ENCODE peak calls at places on chromosomes 16 and 17, in seven cellular contexts. A is stomach, V is GM12892, Y is erythroblast, K is A549, R is endothelial cell of umbilical vein, J is uterus. O is an unnamed sample.

GRCh38 chr17:77127735-77128361 is 12.9 kb upstream of the SEC14L1 start:
- DNase-seq in A (peak), V (no peak), Y (no peak), K (no peak), R (no peak), J (no peak), O (peak)

GRCh38 chr16:7268182-7268581 is 64.5 kb upstream of the RBFOX1 start:
- DNase-seq in A (no peak), V (no peak), Y (peak), K (peak), R (no peak), J (no peak), O (peak)

GRCh38 chr16:83095926-83096692 is 469.3 kb downstream of the CDH13 start:
- DNase-seq in A (no peak), V (no peak), Y (no peak), K (no peak), R (no peak), J (no peak), O (no peak)

GRCh38 chr16:23182675-23183485 is at the start of gene SCNN1G:
- DNase-seq in A (peak), V (no peak), Y (no peak), K (no peak), R (no peak), J (no peak), O (no peak)

GRCh38 chr16:4381935-4382794 is 10.5 kb downstream of the VASN start:
- DNase-seq in A (no peak), V (no peak), Y (no peak), K (no peak), R (no peak), J (no peak), O (no peak)

GRCh38 chr17:39688945-39689344 is 1.1 kb upstream of the PGAP3 start:
- DNase-seq in A (no peak), V (no peak), Y (no peak), K (no peak), R (no peak), J (no peak), O (no peak)

GRCh38 chr17:43645765-43646481 is 15.8 kb downstream of the MEOX1 start:
- DNase-seq in A (peak), V (no peak), Y (no peak), K (no peak), R (peak), J (peak), O (peak)

GRCh38 chr16:26365555-26365954 is 673.8 kb downstream of the HS3ST4 start:
- DNase-seq in A (no peak), V (no peak), Y (no peak), K (no peak), R (no peak), J (no peak), O (no peak)

GRCh38 chr16:3087836-3088235 is 11.3 kb downstream of the ZSCAN10 start:
- DNase-seq in A (no peak), V (no peak), Y (no peak), K (no peak), R (no peak), J (no peak), O (no peak)

GRCh38 chr16:59848314-59848713 is 1114.2 kb upstream of the GOT2 start:
- DNase-seq in A (no peak), V (no peak), Y (no peak), K (no peak), R (no peak), J (no peak), O (no peak)

GRCh38 chr17:34623856-34624766 is 44.7 kb downstream of the TMEM132E start:
- DNase-seq in A (no peak), V (no peak), Y (no peak), K (no peak), R (no peak), J (no peak), O (no peak)

GRCh38 chr16:85553436-85554113 is 59.5 kb upstream of the GSE1 start:
- DNase-seq in A (peak), V (peak), Y (peak), K (peak), R (peak), J (peak), O (no peak)

GRCh38 chr17:42817866-42818265 is 6.2 kb downstream of the BECN1 start:
- DNase-seq in A (no peak), V (no peak), Y (no peak), K (no peak), R (no peak), J (no peak), O (no peak)

GRCh38 chr16:77788196-77789084 is at the start of gene VAT1L:
- DNase-seq in A (no peak), V (peak), Y (peak), K (peak), R (peak), J (no peak), O (no peak)

GRCh38 chr16:67181346-67181745 is 2.4 kb downstream of the MATCAP1 start:
- DNase-seq in A (no peak), V (no peak), Y (no peak), K (no peak), R (peak), J (peak), O (no peak)

GRCh38 chr17:9115446-9116265 is 94.3 kb downstream of the NTN1 start:
- DNase-seq in A (peak), V (no peak), Y (no peak), K (peak), R (peak), J (peak), O (peak)

GRCh38 chr16:77723108-77723514 is 797 bp downstream of the NUDT7 start:
- DNase-seq in A (no peak), V (no peak), Y (no peak), K (no peak), R (peak), J (peak), O (no peak)

GRCh38 chr16:85027968-85028637 is 508 bp downstream of the KIAA0513 start:
- DNase-seq in A (no peak), V (no peak), Y (peak), K (no peak), R (no peak), J (peak), O (no peak)

GRCh38 chr16:78607465-78607864 is 508.0 kb downstream of the WWOX start:
- DNase-seq in A (no peak), V (no peak), Y (no peak), K (peak), R (no peak), J (peak), O (no peak)

GRCh38 chr17:73697872-73698271 is 53.6 kb upstream of the SDK2 start:
- DNase-seq in A (no peak), V (no peak), Y (no peak), K (no peak), R (no peak), J (no peak), O (no peak)

GRCh38 chr17:36542755-36543154 is 2.0 kb upstream of the GGNBP2 start:
- DNase-seq in A (no peak), V (no peak), Y (no peak), K (no peak), R (no peak), J (no peak), O (no peak)

GRCh38 chr16:57786632-57787518 is 15.4 kb downstream of the KIFC3 start:
- DNase-seq in A (no peak), V (no peak), Y (no peak), K (no peak), R (no peak), J (peak), O (no peak)

GRCh38 chr16:31920373-31920772 is 46.8 kb downstream of the ZNF267 start:
- DNase-seq in A (no peak), V (no peak), Y (no peak), K (no peak), R (no peak), J (no peak), O (no peak)
- TF ChIP-seq POLR2A in A (no peak), V (peak), Y (no peak), K (no peak), R (no peak), J (no peak), O (no peak)

DNA sequence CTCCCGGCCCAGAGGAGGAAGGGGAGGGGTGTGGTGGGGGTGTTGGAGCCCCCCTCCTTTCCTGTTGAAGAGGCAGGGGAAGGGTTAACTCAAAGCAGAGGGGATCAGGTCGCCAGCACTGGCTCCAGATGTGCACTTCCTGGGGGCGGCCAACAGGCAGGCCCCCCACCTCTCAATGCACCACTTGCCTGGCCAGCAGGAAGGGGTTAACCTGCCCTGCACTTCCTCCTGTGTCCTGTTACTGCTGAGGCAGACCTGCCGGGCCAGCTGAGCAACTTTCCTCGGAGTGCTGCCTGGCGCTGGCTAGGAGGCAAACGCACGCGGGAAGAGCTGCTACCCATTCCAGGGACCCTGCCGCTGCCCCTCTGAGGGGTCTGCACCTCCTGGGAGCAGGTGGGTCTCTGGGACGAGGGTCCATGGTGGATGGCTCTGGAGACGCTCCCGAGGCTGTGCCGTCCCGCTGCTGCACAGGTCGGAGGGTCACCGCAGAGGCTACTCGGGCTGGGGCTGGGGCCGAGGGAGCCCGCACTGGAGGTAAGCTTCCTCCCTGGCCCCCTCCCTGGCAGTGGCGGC is at the start of gene EPN3:
- DNase-seq in A (peak), V (no peak), Y (peak), K (no peak), R (no peak), J (no peak), O (no peak)
- TF ChIP-seq POLR2A in A (no peak), V (no peak), Y (no peak), K (no peak), R (no peak), J (no peak), O (no peak)

DNA sequence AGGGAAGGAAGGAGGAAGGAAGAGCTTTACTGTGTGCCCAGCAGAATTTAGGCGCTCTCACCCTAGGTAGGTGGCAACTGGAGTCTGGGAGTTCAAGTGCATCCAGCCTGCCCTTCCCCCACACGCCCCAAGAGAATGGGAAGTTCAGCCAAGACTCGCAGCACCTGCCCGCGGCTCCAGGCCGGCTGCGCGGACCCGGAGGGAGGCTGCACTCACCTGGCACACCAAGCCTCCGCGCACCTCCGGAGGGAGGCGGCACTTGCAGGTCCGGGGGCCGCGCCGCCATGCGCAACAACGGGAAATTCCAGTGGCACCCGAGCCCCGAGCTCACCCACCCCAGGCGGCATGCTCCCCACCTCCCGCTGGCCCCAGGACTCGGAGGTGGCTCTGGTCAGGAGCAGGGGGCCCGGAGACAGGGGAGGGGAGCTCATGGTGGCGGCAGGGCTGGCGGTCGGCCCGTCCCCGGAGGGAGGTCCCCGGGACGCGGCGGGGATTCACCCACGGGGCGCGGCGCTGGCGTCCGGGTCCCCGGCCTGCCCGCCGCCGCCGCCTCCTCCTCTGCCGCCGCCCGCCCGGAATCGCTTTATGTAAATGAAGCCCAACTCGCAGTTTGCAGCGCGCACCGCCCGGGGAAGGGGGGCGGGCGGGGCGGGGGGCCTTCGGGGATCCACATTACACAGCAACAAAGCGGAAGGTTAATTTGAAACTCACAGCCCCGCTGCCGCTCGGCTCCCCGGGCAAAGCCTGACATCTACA is at the start of gene ZFHX3:
- DNase-seq in A (peak), V (no peak), Y (peak), K (peak), R (peak), J (peak), O (peak)
- TF ChIP-seq POLR2A in A (no peak), V (peak), Y (no peak), K (no peak), R (no peak), J (peak), O (peak)

GRCh38 chr17:17693253-17693954 is 12.1 kb downstream of the RAI1 start:
- DNase-seq in A (peak), V (no peak), Y (peak), K (peak), R (peak), J (peak), O (peak)

GRCh38 chr17:17696075-17696474 is 14.8 kb downstream of the RAI1 start:
- DNase-seq in A (no peak), V (no peak), Y (no peak), K (no peak), R (no peak), J (no peak), O (no peak)

GRCh38 chr17:17692353-17693252 is 11.3 kb downstream of the RAI1 start:
- DNase-seq in A (no peak), V (no peak), Y (no peak), K (peak), R (peak), J (no peak), O (no peak)

GRCh38 chr17:17693955-17694228 is 12.6 kb downstream of the RAI1 start:
- DNase-seq in A (no peak), V (no peak), Y (peak), K (no peak), R (no peak), J (no peak), O (no peak)

DNA sequence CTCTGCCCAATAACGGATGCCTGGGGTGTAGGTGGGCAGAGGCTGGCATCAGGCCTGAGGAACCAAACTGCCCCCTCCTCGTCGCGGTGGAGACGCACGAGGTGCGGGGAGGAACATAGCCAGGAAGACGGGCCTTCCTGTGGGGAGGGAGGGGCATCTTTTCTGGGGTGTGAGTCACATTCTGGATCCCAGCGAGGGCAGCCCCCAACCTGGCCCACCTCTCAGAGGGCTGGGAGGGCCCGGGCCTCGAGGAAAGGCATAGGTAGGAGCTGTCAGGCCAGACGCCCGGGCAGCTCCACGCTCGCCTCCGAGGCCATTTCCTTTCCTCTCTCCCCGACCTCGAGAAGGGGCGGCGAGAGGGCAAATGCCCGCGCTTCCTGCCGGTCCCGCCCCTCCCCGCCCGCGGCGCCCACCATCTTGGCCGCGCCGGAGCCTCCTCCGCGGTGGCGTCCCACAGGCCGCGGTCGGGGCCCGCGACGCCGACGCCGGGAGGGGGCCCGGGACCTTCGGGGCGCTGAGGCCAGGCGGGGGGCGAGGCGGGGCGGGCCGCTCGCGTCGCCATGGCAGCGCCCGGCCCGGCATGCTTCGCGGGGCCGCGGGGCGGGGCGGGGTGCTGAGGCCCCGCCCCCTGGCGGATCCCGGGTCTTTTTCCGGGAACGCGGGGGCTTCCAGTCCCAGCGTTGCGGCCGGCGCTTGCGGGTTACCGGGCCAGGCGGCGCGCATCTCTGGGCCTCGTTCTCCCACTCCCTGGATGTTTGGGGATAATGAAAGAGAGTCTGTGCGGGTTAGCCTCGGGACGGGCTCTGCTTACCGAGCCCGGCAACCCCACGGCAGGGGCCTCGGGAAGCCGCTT is 13.2 kb downstream of the RAI1 start:
- DNase-seq in A (peak), V (peak), Y (peak), K (peak), R (peak), J (peak), O (peak)
- TF ChIP-seq POLR2A in A (no peak), V (peak), Y (peak), K (peak), R (peak), J (peak), O (peak)

GRCh38 chr17:50956750-50957523 is 90.8 kb upstream of the TOB1 start:
- DNase-seq in A (peak), V (no peak), Y (peak), K (peak), R (peak), J (peak), O (no peak)
- TF ChIP-seq POLR2A in A (no peak), V (no peak), Y (no peak), K (no peak), R (no peak), J (no peak), O (no peak)

DNA sequence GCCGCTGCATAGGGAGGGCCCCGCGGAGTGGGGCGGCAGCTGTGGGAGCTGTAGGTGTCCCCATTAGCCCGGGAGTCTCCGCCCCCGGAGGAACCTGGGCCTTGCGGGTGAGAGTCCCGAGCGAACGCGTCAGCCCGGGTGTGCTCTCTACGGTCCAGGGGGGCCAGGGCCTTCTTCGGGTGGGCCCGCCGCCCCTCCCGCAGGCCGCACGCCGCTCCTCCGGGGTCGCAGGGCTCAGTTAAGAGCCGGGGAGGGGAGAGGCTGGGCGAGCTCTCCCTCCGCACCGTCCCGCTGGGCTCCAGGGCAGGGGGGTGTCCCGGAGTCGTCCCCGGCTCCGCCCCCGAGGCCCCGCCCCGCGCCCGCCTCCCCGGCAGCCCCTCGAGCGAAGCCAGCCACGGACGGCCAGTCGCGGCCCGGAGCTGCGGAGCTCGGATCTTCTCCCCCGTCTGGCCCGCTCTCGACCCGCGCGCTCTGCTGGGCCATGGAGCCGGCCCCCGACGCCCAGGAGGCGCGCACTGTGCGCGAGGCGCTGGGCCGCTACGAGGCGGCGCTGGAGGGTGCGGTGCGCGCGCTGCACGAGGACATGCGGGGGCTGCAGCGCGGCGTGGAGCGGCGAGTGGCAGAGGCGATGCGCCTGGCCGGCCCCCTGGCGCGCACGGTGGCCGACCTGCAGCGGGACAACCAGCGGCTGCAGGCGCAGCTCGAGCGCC is at the start of gene SMTNL2:
- DNase-seq in A (no peak), V (no peak), Y (no peak), K (no peak), R (no peak), J (no peak), O (no peak)
- TF ChIP-seq POLR2A in A (no peak), V (no peak), Y (no peak), K (peak), R (no peak), J (peak), O (no peak)

DNA sequence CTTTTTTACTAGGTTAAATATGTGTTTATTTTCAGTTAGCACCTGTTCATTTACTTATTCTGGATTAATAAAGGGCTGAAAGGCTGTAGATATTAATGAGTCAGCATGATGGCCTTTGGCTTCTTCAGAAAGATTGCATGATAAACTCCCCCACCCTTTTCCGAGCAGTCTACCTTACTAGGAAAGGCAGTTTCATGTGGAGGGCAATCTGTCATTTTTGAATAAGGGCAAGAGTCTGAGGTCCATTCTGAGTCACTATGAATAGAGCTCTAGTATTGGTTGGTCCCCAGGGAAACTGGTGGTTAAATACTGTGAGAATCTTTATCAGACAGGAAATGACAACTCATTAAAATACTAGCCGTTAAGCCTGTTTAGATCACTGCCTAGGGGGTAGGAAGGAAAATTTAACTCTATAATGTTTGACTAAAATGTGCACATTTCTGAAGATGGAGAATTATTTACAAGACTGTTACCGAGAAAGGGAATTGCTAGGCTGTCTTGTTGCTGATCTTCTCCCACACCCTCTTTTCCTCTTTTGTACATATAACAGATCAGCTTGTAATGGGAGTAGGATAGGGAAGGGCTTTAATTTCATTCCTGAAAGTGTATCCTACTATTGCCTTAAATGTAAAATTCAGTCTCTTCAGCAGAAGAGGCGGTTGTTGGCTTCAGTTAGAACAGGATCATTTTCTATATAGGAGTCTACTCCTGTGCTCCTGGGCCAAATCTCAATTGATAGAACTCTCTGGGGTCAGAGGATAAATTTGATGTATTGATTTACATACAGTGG is 63.3 kb downstream of the TUBD1 start:
- DNase-seq in A (no peak), V (no peak), Y (peak), K (peak), R (peak), J (peak), O (no peak)
- TF ChIP-seq POLR2A in A (no peak), V (peak), Y (peak), K (no peak), R (peak), J (no peak), O (no peak)

GRCh38 chr17:19376799-19377198 is 1.5 kb upstream of the MAPK7 start:
- DNase-seq in A (no peak), V (no peak), Y (peak), K (no peak), R (no peak), J (peak), O (no peak)

GRCh38 chr17:19377602-19378415 is 489 bp upstream of the MAPK7 start:
- DNase-seq in A (peak), V (peak), Y (peak), K (peak), R (peak), J (peak), O (peak)

GRCh38 chr17:19379306-19380075 is 1.2 kb downstream of the MAPK7 start:
- DNase-seq in A (no peak), V (no peak), Y (no peak), K (no peak), R (no peak), J (peak), O (no peak)

GRCh38 chr17:19380551-19381284 is 2.4 kb downstream of the MAPK7 start:
- DNase-seq in A (no peak), V (no peak), Y (no peak), K (no peak), R (no peak), J (peak), O (no peak)

GRCh38 chr17:19378416-19379293 is at the start of gene MAPK7:
- DNase-seq in A (no peak), V (no peak), Y (peak), K (no peak), R (no peak), J (peak), O (no peak)
- TF ChIP-seq POLR2A in A (no peak), V (no peak), Y (no peak), K (peak), R (no peak), J (peak), O (peak)